ENCODE peak calls at places on chromosomes 4 and X, in nine cellular contexts. S is gastrocnemius medialis, B is suprapubic skin, D is lower leg skin, K is fibroblast of the aortic adventitia, C is AG09309, E is breast epithelium, L is sigmoid colon, W is astrocyte of the spinal cord. R is an unnamed sample.
A peak's percentile ranks its signal among the peaks of the same experiment; 100 is the strongest.

GRCh38 chr4:77100234-77100633 is 24.4 kb upstream of the CCNI start:
- DNase-seq in S (no peak), D (no peak), E (no peak), C (no peak), W (no peak), B (no peak), K (no peak), L (no peak), R (no peak)

GRCh38 chr4:4387531-4388311 is 819 bp downstream of the NSG1 start:
- DNase-seq in D (no peak), S (no peak), W (no peak), C (no peak), L (peak; percentile 56), E (no peak), B (no peak), K (no peak), R (no peak)

GRCh38 chrX:100802843-100803242 is 17.3 kb upstream of the CSTF2 start:
- DNase-seq in C (no peak), S (no peak), W (no peak), D (no peak), K (no peak), B (no peak), L (no peak), E (no peak), R (no peak)

GRCh38 chrX:102976290-102976689 is 39.2 kb downstream of the RAB40AL start:
- DNase-seq in B (no peak), D (no peak), K (peak; percentile 50), E (no peak), S (no peak), C (no peak), L (no peak), W (no peak), R (peak; percentile 8)

GRCh38 chr4:173169428-173170209 is 1.0 kb downstream of the GALNT7 start:
- DNase-seq in K (peak; percentile 48), W (peak; percentile 71), B (peak; percentile 76), D (peak; percentile 93), S (peak; percentile 15), L (peak; percentile 80), E (peak; percentile 22), C (no peak), R (peak; percentile 40)

GRCh38 chr4:1380368-1381151 is 25.7 kb downstream of the NKX1-1 start:
- DNase-seq in B (peak; percentile 49), D (peak; percentile 83), S (no peak), W (no peak), L (peak; percentile 62), C (no peak), E (no peak), K (no peak), R (no peak)

GRCh38 chr4:136863756-136864155 is 668.5 kb downstream of the PCDH18 start:
- DNase-seq in C (no peak), D (no peak), S (no peak), E (no peak), L (no peak), K (peak; percentile 27), B (no peak), W (peak; percentile 26), R (peak; percentile 3)

GRCh38 chrX:39667191-39667590 is 430.6 kb downstream of the BCOR start:
- DNase-seq in S (no peak), K (peak; percentile 16), D (no peak), L (no peak), B (no peak), C (no peak), E (no peak), W (no peak), R (peak; percentile 25)

GRCh38 chr4:42637861-42638260 is 19.0 kb downstream of the ATP8A1 start:
- DNase-seq in E (no peak), B (no peak), C (no peak), D (no peak), L (no peak), K (no peak), S (no peak), W (no peak), R (no peak)

GRCh38 chr4:42640613-42641012 is 16.3 kb downstream of the ATP8A1 start:
- DNase-seq in W (no peak), K (no peak), E (no peak), L (no peak), C (no peak), B (no peak), S (no peak), D (no peak), R (no peak)

GRCh38 chr4:42637104-42637503 is 19.8 kb downstream of the ATP8A1 start:
- DNase-seq in D (no peak), K (no peak), B (no peak), S (peak; percentile 30), L (no peak), C (no peak), W (no peak), E (no peak), R (no peak)

GRCh38 chr4:42638276-42638675 is 18.6 kb downstream of the ATP8A1 start:
- DNase-seq in L (no peak), C (no peak), W (no peak), E (no peak), K (peak; percentile 10), B (no peak), S (no peak), D (no peak), R (no peak)

DNA sequence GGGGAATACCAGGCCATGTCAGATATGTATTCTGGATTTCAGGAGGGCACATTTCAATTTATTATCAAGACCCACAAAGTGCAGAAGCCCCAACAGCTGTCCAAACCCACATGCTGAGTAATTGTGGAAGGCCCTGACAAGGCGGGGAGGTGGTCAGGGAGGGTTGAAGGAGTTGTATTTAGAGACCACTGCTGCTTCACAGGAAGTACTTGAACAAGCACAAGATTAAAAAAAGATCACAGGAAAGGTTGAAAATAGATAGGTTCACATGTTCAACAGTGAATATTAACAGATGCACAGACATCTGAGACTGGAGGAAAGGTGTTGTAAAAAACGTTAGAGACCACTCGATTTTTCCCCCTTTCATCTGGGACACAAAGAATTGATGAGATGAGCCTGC is 17.9 kb downstream of the ATP8A1 start:
- DNase-seq in W (no peak), S (no peak), L (no peak), D (no peak), C (no peak), E (no peak), B (no peak), K (no peak), R (no peak)
- H3K4me3 ChIP-seq in W (no peak overlapping the region), S (no peak overlapping the region), L (no peak overlapping the region), D (no peak overlapping the region), C (no peak overlapping the region), E (no peak overlapping the region), B (no peak overlapping the region), K (no peak overlapping the region), R (no peak overlapping the region)

GRCh38 chrX:120857240-120857639 is 18.4 kb downstream of the CT47B1 start:
- DNase-seq in B (no peak), E (no peak), S (no peak), K (no peak), D (no peak), W (no peak), L (no peak), C (no peak), R (peak; percentile 2)
- TF ChIP-seq CTCF in B (no peak), E (no peak), S (no peak), K (no peak), D (no peak), W (peak; percentile 3), L (no peak), C (peak; percentile 31), R (peak; percentile 4)

GRCh38 chrX:46758956-46759644 is at the start of gene SLC9A7:
- DNase-seq in B (peak; percentile 73), S (peak; percentile 20), L (peak; percentile 81), C (no peak), E (peak; percentile 63), D (peak; percentile 95), K (peak; percentile 62), W (peak; percentile 68), R (peak; percentile 61)

GRCh38 chrX:46757593-46757992 is 1.3 kb downstream of the SLC9A7 start:
- DNase-seq in C (no peak), D (no peak), W (peak; percentile 33), E (no peak), S (no peak), K (no peak), B (no peak), L (no peak), R (peak; percentile 50)

GRCh38 chrX:46758163-46758955 is 559 bp downstream of the SLC9A7 start:
- DNase-seq in K (no peak), E (no peak), S (no peak), B (no peak), L (no peak), C (no peak), W (peak; percentile 7), D (no peak), R (no peak)

GRCh38 chrX:46757052-46757451 is 1.9 kb downstream of the SLC9A7 start:
- DNase-seq in D (no peak), E (no peak), L (no peak), K (no peak), S (no peak), W (no peak), B (no peak), C (no peak), R (no peak)

DNA sequence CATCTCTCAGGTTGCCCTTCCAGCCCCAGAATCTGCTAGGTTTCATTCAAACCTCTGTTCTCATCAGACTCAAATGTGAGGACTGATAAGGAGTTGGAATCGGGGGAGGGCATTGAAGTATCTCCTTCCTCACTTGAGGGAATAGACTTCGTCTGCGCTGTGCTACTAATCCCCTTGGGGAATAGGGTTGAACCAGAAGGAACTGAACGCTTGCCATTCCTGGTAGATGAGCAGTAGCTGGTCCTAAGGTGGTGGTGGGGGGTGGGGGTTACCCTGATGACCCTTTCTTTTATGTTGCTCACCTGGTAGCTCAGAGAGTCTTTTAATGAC is 692 bp upstream of the SLC9A7 start:
- DNase-seq in S (no peak), B (no peak), W (no peak), E (no peak), L (no peak), C (no peak), K (peak; percentile 35), D (no peak), R (peak; percentile 27)
- H3K4me3 ChIP-seq in S (peak overlapping the region; percentile 51), B (peak overlapping the region; percentile 57), W (peak overlapping the region; percentile 54), E (no peak overlapping the region), L (no peak overlapping the region), C (peak overlapping the region; percentile 5), K (peak overlapping the region; percentile 73), D (no peak overlapping the region), R (no peak overlapping the region)

GRCh38 chr4:95363579-95363965 is 185.2 kb downstream of the UNC5C start:
- DNase-seq in W (no peak), L (no peak), C (no peak), D (no peak), E (no peak), S (no peak), B (no peak), K (no peak), R (no peak)

GRCh38 chr4:95362066-95362465 is 186.7 kb downstream of the UNC5C start:
- DNase-seq in C (no peak), W (no peak), E (no peak), D (no peak), K (no peak), B (no peak), L (no peak), S (no peak), R (no peak)

GRCh38 chr4:95363966-95364365 is 184.8 kb downstream of the UNC5C start:
- DNase-seq in K (peak; percentile 13), B (no peak), S (no peak), D (no peak), E (no peak), C (no peak), W (no peak), L (no peak), R (no peak)

GRCh38 chr4:95361696-95361965 is 187.1 kb downstream of the UNC5C start:
- DNase-seq in S (no peak), E (no peak), B (no peak), L (no peak), D (no peak), K (no peak), W (no peak), C (no peak), R (no peak)

DNA sequence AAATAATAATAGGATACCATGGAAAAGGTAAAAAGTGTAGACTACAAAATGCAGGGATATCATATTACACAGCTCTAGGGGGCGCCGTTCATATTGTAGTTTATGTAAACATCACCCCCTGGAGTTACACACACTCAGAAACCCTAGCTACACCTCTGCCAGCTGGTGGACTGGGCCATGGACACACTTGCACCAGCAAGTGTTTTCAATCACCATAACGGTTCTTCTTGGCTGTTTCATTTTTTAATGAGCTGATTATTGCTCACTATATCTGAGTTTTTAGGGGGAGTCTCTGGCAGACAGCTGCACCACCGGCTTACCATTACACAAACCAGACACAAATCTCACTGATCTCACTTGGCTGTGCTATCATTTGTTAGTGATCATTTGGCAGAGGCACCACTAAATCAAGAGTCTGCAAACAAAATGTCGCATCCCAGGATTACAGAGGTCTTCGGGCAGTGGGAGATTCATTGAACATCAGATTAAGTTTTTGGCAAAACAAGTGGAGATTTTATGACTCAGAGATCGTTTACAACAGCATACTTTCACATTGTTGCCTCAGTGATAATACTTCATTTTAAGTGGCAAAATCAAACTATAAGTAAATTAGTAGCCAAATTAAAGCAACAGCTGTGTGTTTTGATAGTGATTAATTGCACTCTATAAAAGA is 185.7 kb downstream of the UNC5C start:
- DNase-seq in E (no peak), K (peak; percentile 35), L (no peak), S (no peak), B (no peak), D (no peak), W (peak; percentile 17), C (no peak), R (peak; percentile 14)
- TF ChIP-seq CTCF in E (no peak), K (peak; percentile 22), L (no peak), S (no peak), B (no peak), D (no peak), W (peak; percentile 6), C (no peak), R (peak; percentile 11)

R was measured in fibroblast of mammary gland.